ENCODE peak calls at places on chromosomes 4 and X, in nine cellular contexts. A is PC-3, O is spleen, T is cardiac muscle cell, U is mesendoderm, N is pancreas, L is GM23338, Q is brain microvascular endothelial cell, E is adrenal gland. D is an unnamed sample.

GRCh38 chr4:142463195-142463594 is 382.9 kb downstream of the INPP4B start:
- DNase-seq in A (no peak), O (no peak), T (no peak), U (no peak), N (no peak), L (no peak), Q (no peak), E (no peak), D (no peak)

GRCh38 chr4:95289028-95289634 is 259.6 kb downstream of the UNC5C start:
- DNase-seq in A (peak; percentile 39), O (no peak), T (no peak), U (no peak), N (no peak), L (no peak), Q (peak; percentile 75), E (peak; percentile 26), D (no peak)

GRCh38 chr4:126708716-126709115 is 924.0 kb upstream of the INTU start:
- DNase-seq in A (no peak), O (no peak), T (no peak), U (peak; percentile 33), N (no peak), L (no peak), Q (no peak), E (no peak), D (no peak)

GRCh38 chrX:17547658-17548057 is 172.7 kb downstream of the NHS start:
- DNase-seq in A (peak; percentile 90), O (no peak), T (peak; percentile 60), U (no peak), N (peak; percentile 91), L (no peak), Q (peak; percentile 89), E (peak; percentile 80), D (no peak)

GRCh38 chr4:8099981-8100464 is 58.6 kb downstream of the ABLIM2 start:
- DNase-seq in A (no peak), O (no peak), T (no peak), U (no peak), N (no peak), L (no peak), Q (no peak), E (peak; percentile 78), D (no peak)

GRCh38 chr4:18322111-18322510 is 300.6 kb upstream of the LCORL start:
- DNase-seq in A (no peak), O (no peak), T (no peak), U (no peak), N (no peak), L (no peak), Q (no peak), E (no peak), D (no peak)

GRCh38 chrX:111869639-111870034 is 6.3 kb upstream of the TRPC5OS start:
- DNase-seq in A (peak; percentile 59), O (no peak), T (peak; percentile 79), U (peak; percentile 75), N (no peak), L (peak; percentile 69), Q (peak; percentile 27), E (peak; percentile 46), D (peak; percentile 84)

GRCh38 chr4:29549308-29549707 is 1170.9 kb upstream of the PCDH7 start:
- DNase-seq in A (peak; percentile 2), O (no peak), T (no peak), U (no peak), N (no peak), L (no peak), Q (no peak), E (no peak), D (no peak)

GRCh38 chr4:148141536-148141935 is 300.7 kb downstream of the NR3C2 start:
- DNase-seq in A (no peak), O (no peak), T (no peak), U (no peak), N (no peak), L (no peak), Q (no peak), E (no peak), D (no peak)

GRCh38 chr4:10299601-10300000 is 157.6 kb downstream of the ZNF518B start:
- DNase-seq in A (no peak), O (no peak), T (no peak), U (no peak), N (no peak), L (no peak), Q (no peak), E (no peak), D (no peak)

GRCh38 chr4:5292091-5292490 is 240.8 kb downstream of the STK32B start:
- DNase-seq in A (no peak), O (no peak), T (no peak), U (no peak), N (no peak), L (no peak), Q (no peak), E (no peak), D (no peak)

GRCh38 chr4:113442821-113443220 is 318.7 kb downstream of the CAMK2D start:
- DNase-seq in A (no peak), O (no peak), T (no peak), U (no peak), N (no peak), L (no peak), Q (no peak), E (no peak), D (no peak)

GRCh38 chr4:113446019-113446418 is 315.5 kb downstream of the CAMK2D start:
- DNase-seq in A (peak; percentile 92), O (no peak), T (no peak), U (no peak), N (no peak), L (no peak), Q (no peak), E (no peak), D (no peak)

GRCh38 chr4:113444386-113444785 is 317.2 kb downstream of the CAMK2D start:
- DNase-seq in A (peak; percentile 55), O (no peak), T (peak; percentile 5), U (no peak), N (no peak), L (no peak), Q (no peak), E (no peak), D (no peak)

GRCh38 chr4:113447061-113447460 is 314.5 kb downstream of the CAMK2D start:
- DNase-seq in A (no peak), O (no peak), T (no peak), U (no peak), N (no peak), L (no peak), Q (no peak), E (no peak), D (no peak)

DNA sequence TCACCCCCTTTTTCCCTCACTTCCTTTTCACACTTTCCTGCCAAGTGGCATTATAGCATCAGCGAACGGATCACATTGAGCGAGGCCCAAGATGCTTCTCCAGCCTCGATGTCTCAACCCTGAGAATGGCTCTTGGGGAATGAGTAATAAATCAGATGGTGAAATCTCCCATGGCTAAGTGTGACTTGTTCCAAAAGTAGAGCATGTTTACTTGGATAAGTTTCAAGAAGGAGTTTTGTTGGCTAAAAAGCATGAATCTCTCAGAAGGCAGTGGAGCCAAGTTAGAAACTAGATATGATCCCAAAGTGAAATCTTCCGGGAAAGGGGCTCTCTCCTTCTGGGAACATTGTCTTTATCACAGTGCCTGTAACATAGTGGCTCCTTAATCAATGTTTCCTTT is 316.3 kb downstream of the CAMK2D start:
- DNase-seq in A (peak; percentile 82), O (no peak), T (no peak), U (no peak), N (no peak), L (no peak), Q (peak; percentile 71), E (peak; percentile 52), D (no peak)
- H3K27me3 ChIP-seq in A (no peaks in the 10 kb centered on the region), O (no peaks in the 10 kb centered on the region), T (no peaks in the 10 kb centered on the region), U (no peaks in the 10 kb centered on the region), N (no peaks in the 10 kb centered on the region), L (no peaks in the 10 kb centered on the region), Q (no peaks in the 10 kb centered on the region), E (no peaks in the 10 kb centered on the region), D (no peaks in the 10 kb centered on the region)

GRCh38 chr4:30586850-30587249 is 133.3 kb upstream of the PCDH7 start:
- DNase-seq in A (no peak), O (peak; percentile 56), T (no peak), U (peak; percentile 1), N (no peak), L (no peak), Q (no peak), E (no peak), D (no peak)
- H3K27me3 ChIP-seq in A (no peaks in the 10 kb centered on the region), O (no peaks in the 10 kb centered on the region), T (no peaks in the 10 kb centered on the region), U (no peaks in the 10 kb centered on the region), N (no peaks in the 10 kb centered on the region), L (no peaks in the 10 kb centered on the region), Q (no peaks in the 10 kb centered on the region), E (no peaks in the 10 kb centered on the region), D (no peaks in the 10 kb centered on the region)

GRCh38 chr4:830776-831482 is 5.0 kb upstream of the CPLX1 start:
- DNase-seq in A (no peak), O (peak; percentile 59), T (no peak), U (no peak), N (no peak), L (no peak), Q (no peak), E (no peak), D (peak; percentile 38)

GRCh38 chr4:828641-829271 is 2.8 kb upstream of the CPLX1 start:
- DNase-seq in A (no peak), O (peak; percentile 71), T (no peak), U (peak; percentile 63), N (peak; percentile 81), L (peak; percentile 71), Q (no peak), E (peak; percentile 88), D (peak; percentile 70)

GRCh38 chr4:829291-829690 is 3.4 kb upstream of the CPLX1 start:
- DNase-seq in A (no peak), O (peak; percentile 41), T (no peak), U (no peak), N (no peak), L (no peak), Q (no peak), E (no peak), D (peak; percentile 32)

GRCh38 chr4:831483-831805 is 5.5 kb upstream of the CPLX1 start:
- DNase-seq in A (no peak), O (no peak), T (no peak), U (no peak), N (no peak), L (no peak), Q (no peak), E (no peak), D (peak; percentile 30)

GRCh38 chr4:829761-830655 is 4.1 kb upstream of the CPLX1 start:
- DNase-seq in A (no peak), O (peak; percentile 67), T (no peak), U (peak; percentile 35), N (peak; percentile 51), L (no peak), Q (no peak), E (no peak), D (peak; percentile 70)
- H3K27me3 ChIP-seq in A (peaks cover 8% of the 10 kb centered on the region), O (peaks cover 24% of the 10 kb centered on the region), T (peaks cover 39% of the 10 kb centered on the region), U (peaks cover 11% of the 10 kb centered on the region), N (peaks cover 5% of the 10 kb centered on the region), L (peaks cover 30% of the 10 kb centered on the region), Q (peaks cover 22% of the 10 kb centered on the region), E (no peaks in the 10 kb centered on the region), D (peaks cover 29% of the 10 kb centered on the region)

GRCh38 chr4:78169728-78170127 is 112.6 kb downstream of the FRAS1 start:
- DNase-seq in A (no peak), O (no peak), T (no peak), U (no peak), N (no peak), L (no peak), Q (no peak), E (no peak), D (no peak)
- H3K27me3 ChIP-seq in A (no peaks in the 10 kb centered on the region), O (no peaks in the 10 kb centered on the region), T (no peaks in the 10 kb centered on the region), U (no peaks in the 10 kb centered on the region), N (no peaks in the 10 kb centered on the region), L (no peaks in the 10 kb centered on the region), Q (no peaks in the 10 kb centered on the region), E (no peaks in the 10 kb centered on the region), D (no peaks in the 10 kb centered on the region)

GRCh38 chrX:132331000-132331399 is 111.8 kb upstream of the RAP2C start:
- DNase-seq in A (no peak), O (no peak), T (no peak), U (peak; percentile 9), N (no peak), L (no peak), Q (no peak), E (no peak), D (no peak)
- H3K27me3 ChIP-seq in A (no peaks in the 10 kb centered on the region), O (no peaks in the 10 kb centered on the region), T (no peaks in the 10 kb centered on the region), U (no peaks in the 10 kb centered on the region), N (no peaks in the 10 kb centered on the region), L (no peaks in the 10 kb centered on the region), Q (no peaks in the 10 kb centered on the region), E (no peaks in the 10 kb centered on the region), D (no peaks in the 10 kb centered on the region)

D was measured in endodermal cell.